ENCODE peak calls at places on chromosome 14, in eight cellular contexts. U, L, P, S, M, E, J and W are unnamed samples.

GRCh38 chr14:101899263-101899662 is 65.1 kb upstream of the DYNC1H1 start:
- DNase-seq in U (no peak), L (no peak), P (no peak), S (no peak), M (no peak), E (no peak), J (no peak), W (no peak)

GRCh38 chr14:54590481-54590880 is 23.6 kb downstream of the SAMD4A start:
- DNase-seq in U (no peak), L (no peak), P (no peak), S (no peak), M (no peak), E (no peak), J (no peak), W (no peak)

GRCh38 chr14:94332587-94332986 is 9.5 kb upstream of the SERPINA6 start:
- DNase-seq in U (no peak), L (no peak), P (no peak), S (no peak), M (no peak), E (no peak), J (no peak), W (no peak)

GRCh38 chr14:25034803-25035681 is 14.9 kb downstream of the STXBP6 start:
- DNase-seq in U (no peak), L (no peak), P (no peak), S (no peak), M (no peak), E (no peak), J (peak; percentile 30), W (no peak)

GRCh38 chr14:103694572-103695026 is 20.7 kb downstream of the XRCC3 start:
- DNase-seq in U (peak; percentile 62), L (no peak), P (no peak), S (no peak), M (no peak), E (no peak), J (no peak), W (no peak)

GRCh38 chr14:94573706-94574105 is 7.5 kb upstream of the SERPINA5 start:
- DNase-seq in U (no peak), L (no peak), P (no peak), S (no peak), M (no peak), E (no peak), J (no peak), W (no peak)

GRCh38 chr14:105123266-105123665 is 45.3 kb downstream of the JAG2 start:
- DNase-seq in U (no peak), L (no peak), P (no peak), S (no peak), M (no peak), E (no peak), J (no peak), W (no peak)

GRCh38 chr14:83958359-83958758 is 1571.6 kb upstream of the FLRT2 start:
- DNase-seq in U (no peak), L (no peak), P (no peak), S (no peak), M (no peak), E (no peak), J (no peak), W (no peak)

GRCh38 chr14:105937253-105938054 is 411.1 kb downstream of the TMEM121 start:
- DNase-seq in U (no peak), L (no peak), P (no peak), S (no peak), M (peak; percentile 22), E (no peak), J (no peak), W (no peak)

GRCh38 chr14:73238262-73238852 is 1.1 kb downstream of the PAPLN start:
- DNase-seq in U (no peak), L (no peak), P (peak; percentile 85), S (no peak), M (no peak), E (no peak), J (peak; percentile 28), W (peak; percentile 81)

GRCh38 chr14:38286481-38286880 is 30.6 kb upstream of the CLEC14A start:
- DNase-seq in U (no peak), L (no peak), P (peak; percentile 61), S (no peak), M (no peak), E (no peak), J (no peak), W (peak; percentile 74)

GRCh38 chr14:100486025-100486828 is 101.0 kb downstream of the BEGAIN start:
- DNase-seq in U (peak; percentile 94), L (peak; percentile 54), P (peak; percentile 68), S (peak; percentile 56), M (peak; percentile 45), E (peak; percentile 92), J (peak; percentile 89), W (peak; percentile 74)

GRCh38 chr14:104395941-104396681 is 183.5 kb upstream of the C14orf180 start:
- DNase-seq in U (no peak), L (no peak), P (no peak), S (peak; percentile 13), M (peak; percentile 21), E (no peak), J (no peak), W (no peak)

GRCh38 chr14:94831085-94831484 is 61.2 kb upstream of the GSC start:
- DNase-seq in U (no peak), L (no peak), P (no peak), S (no peak), M (no peak), E (no peak), J (no peak), W (no peak)

GRCh38 chr14:64601571-64601970 is 51.8 kb downstream of the PPP1R36 start:
- DNase-seq in U (no peak), L (no peak), P (no peak), S (no peak), M (no peak), E (no peak), J (no peak), W (no peak)
- H3K4me3 ChIP-seq in U (no peak overlapping the region), L (no peak overlapping the region), P (peak overlapping the region; percentile 21), S (no peak overlapping the region), M (peak overlapping the region; percentile 30), E (no peak overlapping the region), J (no peak overlapping the region), W (no peak overlapping the region)

DNA sequence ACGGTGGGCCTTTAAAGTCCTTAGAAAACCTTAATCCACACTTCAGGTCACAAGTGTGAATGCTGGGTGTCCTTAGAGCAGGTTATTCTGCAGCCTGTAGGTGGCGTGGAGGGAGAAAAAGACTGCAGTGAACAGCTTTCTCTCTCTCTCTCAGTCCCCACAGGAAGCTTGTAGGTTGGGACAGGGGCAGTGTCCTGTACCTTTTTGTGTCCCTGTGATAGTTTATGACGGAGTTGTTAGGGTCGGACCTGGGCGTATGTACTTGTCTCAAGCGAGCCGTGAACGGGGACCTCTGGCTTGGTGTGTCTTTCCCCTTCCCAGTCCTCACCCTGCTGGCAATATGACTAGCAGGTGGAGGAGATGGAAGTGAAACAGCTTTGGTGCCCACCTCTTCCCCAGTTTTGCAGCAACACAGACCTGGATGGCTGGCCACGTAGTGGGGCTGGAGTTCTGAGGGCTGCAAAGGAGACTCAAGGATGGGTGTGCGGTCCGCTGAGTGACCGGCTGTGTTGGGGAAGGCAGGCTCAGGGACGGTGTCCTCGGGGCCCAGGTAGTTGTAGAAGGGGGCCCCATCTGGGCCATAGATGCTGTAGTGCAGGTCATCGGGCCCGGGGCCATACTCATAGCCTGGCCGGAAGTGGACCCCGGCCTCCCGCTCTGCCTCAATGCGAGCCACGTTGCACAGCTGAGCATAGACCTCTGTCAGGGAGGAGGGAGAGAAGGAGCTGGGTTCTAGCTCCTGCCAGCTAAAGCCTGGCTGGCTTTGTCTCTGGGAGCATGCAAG is 8.9 kb downstream of the ISCA2 start:
- DNase-seq in U (peak; percentile 83), L (peak; percentile 53), P (peak; percentile 64), S (peak; percentile 62), M (no peak), E (peak; percentile 63), J (peak; percentile 61), W (peak; percentile 56)
- TF ChIP-seq CTCF in U (peak; percentile 73), L (peak; percentile 36), P (peak; percentile 39), S (peak; percentile 76), M (peak; percentile 33), E (peak; percentile 63), J (peak; percentile 55), W (peak; percentile 62)

GRCh38 chr14:61566537-61567225 is 128.6 kb upstream of the HIF1A start:
- DNase-seq in U (no peak), L (no peak), P (peak; percentile 81), S (no peak), M (no peak), E (no peak), J (peak; percentile 49), W (peak; percentile 71)
- H3K4me3 ChIP-seq in U (no peak overlapping the region), L (no peak overlapping the region), P (no peak overlapping the region), S (no peak overlapping the region), M (no peak overlapping the region), E (no peak overlapping the region), J (no peak overlapping the region), W (no peak overlapping the region)

GRCh38 chr14:80206351-80206750 is 5.0 kb downstream of the DIO2 start:
- DNase-seq in U (no peak), L (no peak), P (no peak), S (no peak), M (no peak), E (no peak), J (no peak), W (no peak)

GRCh38 chr14:80208426-80208950 is 2.8 kb downstream of the DIO2 start:
- DNase-seq in U (no peak), L (no peak), P (peak; percentile 3), S (no peak), M (no peak), E (no peak), J (no peak), W (no peak)

GRCh38 chr14:80200093-80200492 is 11.2 kb downstream of the DIO2 start:
- DNase-seq in U (no peak), L (no peak), P (no peak), S (no peak), M (no peak), E (no peak), J (no peak), W (no peak)

GRCh38 chr14:80202888-80203562 is 8.3 kb downstream of the DIO2 start:
- DNase-seq in U (peak; percentile 81), L (no peak), P (peak; percentile 6), S (peak; percentile 41), M (peak; percentile 31), E (no peak), J (no peak), W (peak; percentile 11)
- TF ChIP-seq CTCF in U (peak; percentile 90), L (no peak), P (peak; percentile 43), S (peak; percentile 83), M (no peak), E (peak; percentile 34), J (peak; percentile 14), W (peak; percentile 46)